ENCODE peak calls at places on chromosomes 1 and 21, in six cellular contexts. J is psoas muscle, H is left ventricle myocardium inferior, V is lower lobe of right lung, O is adipocyte, L is tibial artery. X is an unnamed sample. For H3K4me1, H3K9me3 and H3K36me3, the result is how much of the 10 kb centered on the place peaks cover.

GRCh38 chr1:43639990-43640794 is 9.8 kb upstream of the KDM4A start:
- DNase-seq in J (no peak), V (no peak), H (no peak), L (no peak), O (no peak), X (no peak)

GRCh38 chr1:218481116-218481775 is 136.1 kb downstream of the TGFB2 start:
- DNase-seq in L (no peak), O (no peak), H (no peak), V (no peak), J (no peak), X (no peak)

GRCh38 chr1:31387612-31388011 is 14.7 kb upstream of the FABP3 start:
- DNase-seq in J (no peak), L (no peak), V (no peak), H (no peak), O (no peak), X (no peak)

GRCh38 chr1:229430761-229431269 is 3.1 kb downstream of the ACTA1 start:
- DNase-seq in H (peak), O (peak), L (no peak), V (peak), J (peak), X (peak)

GRCh38 chr21:41636636-41637625 is 129.0 kb upstream of the TMPRSS2 start:
- DNase-seq in V (no peak), L (peak), O (no peak), H (no peak), J (no peak), X (no peak)

GRCh38 chr1:240794061-240794843 is 182.3 kb upstream of the GREM2 start:
- DNase-seq in H (no peak), V (no peak), J (no peak), L (no peak), O (no peak), X (no peak)

GRCh38 chr1:155591770-155592169 is 18.2 kb upstream of the MSTO1 start:
- DNase-seq in J (no peak), L (no peak), V (no peak), H (no peak), O (peak), X (peak)

GRCh38 chr1:87927391-87928073 is 598.9 kb downstream of the LMO4 start:
- DNase-seq in J (no peak), L (no peak), O (no peak), H (no peak), V (no peak), X (no peak)

GRCh38 chr1:185083818-185084217 is 38.5 kb downstream of the RNF2 start:
- DNase-seq in L (no peak), V (no peak), O (no peak), J (no peak), H (no peak), X (no peak)

GRCh38 chr1:93690921-93691789 is 9.5 kb upstream of the BCAR3 start:
- DNase-seq in L (no peak), V (no peak), O (no peak), H (no peak), J (no peak), X (no peak)

GRCh38 chr1:33435096-33435820 is 4.4 kb upstream of the PHC2 start:
- DNase-seq in V (no peak), O (no peak), L (no peak), H (no peak), J (no peak), X (peak)

GRCh38 chr1:109226078-109226445 is 12.3 kb downstream of the SARS1 start:
- DNase-seq in V (no peak), O (no peak), J (no peak), H (no peak), L (no peak), X (no peak)

GRCh38 chr1:155070721-155071556 is 7.4 kb downstream of the EFNA4 start:
- DNase-seq in L (peak), O (peak), H (peak), J (peak), V (peak), X (peak)

GRCh38 chr1:42221952-42222606 is 57.5 kb upstream of the GUCA2A start:
- DNase-seq in V (no peak), J (no peak), L (no peak), H (no peak), O (peak), X (no peak)

GRCh38 chr21:20802631-20803260 is 195.5 kb upstream of the NCAM2 start:
- DNase-seq in J (no peak), V (no peak), H (no peak), L (no peak), O (no peak), X (no peak)

GRCh38 chr1:111624382-111624781 is 4.8 kb downstream of the RAP1A start:
- DNase-seq in J (no peak), H (no peak), L (no peak), O (no peak), V (no peak), X (no peak)

GRCh38 chr1:34879230-34879629 is 19.7 kb upstream of the SMIM12 start:
- DNase-seq in J (no peak), L (no peak), O (no peak), V (no peak), H (no peak), X (no peak)

GRCh38 chr1:246043556-246043955 is 463.5 kb downstream of the SMYD3 start:
- DNase-seq in J (no peak), V (no peak), H (no peak), O (no peak), L (no peak), X (peak)

GRCh38 chr1:196309386-196309785 is 298.9 kb downstream of the KCNT2 start:
- DNase-seq in J (no peak), O (peak), H (no peak), V (no peak), L (no peak), X (peak)

GRCh38 chr1:210335001-210335400 is 6.3 kb downstream of the HHAT start:
- DNase-seq in H (no peak), L (no peak), J (no peak), O (no peak), V (no peak), X (no peak)

GRCh38 chr1:244705268-244706234 is 52.6 kb downstream of the DESI2 start:
- DNase-seq in H (no peak), V (no peak), O (no peak), L (no peak), J (no peak), X (no peak)

GRCh38 chr1:240136402-240136801 is 44.7 kb downstream of the FMN2 start:
- DNase-seq in O (peak), J (no peak), V (no peak), H (no peak), L (no peak), X (no peak)

GRCh38 chr1:66924756-66925557 is at the start of the genes DNAI4 and MIER1:
- DNase-seq in J (peak), H (peak), O (peak), L (peak), V (peak), X (peak)

GRCh38 chr21:37149411-37149810 is 76.4 kb downstream of the TTC3 start:
- DNase-seq in H (no peak), J (no peak), O (peak), L (no peak), V (no peak), X (no peak)

GRCh38 chr1:175887981-175888428 is 144.6 kb upstream of the TNR start:
- DNase-seq in L (peak), J (peak), O (peak), V (peak), H (peak), X (peak)

GRCh38 chr1:36157115-36157903 is 1.3 kb downstream of the MAP7D1 start:
- DNase-seq in H (no peak), J (no peak), L (peak), V (no peak), O (peak), X (no peak)

GRCh38 chr21:32597205-32597604 is 11.9 kb upstream of the TCP10L start:
- DNase-seq in L (no peak), J (no peak), O (peak), H (no peak), V (no peak), X (peak)

GRCh38 chr1:216184281-216184680 is 239.0 kb downstream of the USH2A start:
- DNase-seq in O (no peak), L (no peak), J (no peak), H (no peak), V (no peak), X (peak)
- H3K4me1 ChIP-seq in O (under half), L (under half), J (under half), H (under half), V (under half), X (under half)

DNA sequence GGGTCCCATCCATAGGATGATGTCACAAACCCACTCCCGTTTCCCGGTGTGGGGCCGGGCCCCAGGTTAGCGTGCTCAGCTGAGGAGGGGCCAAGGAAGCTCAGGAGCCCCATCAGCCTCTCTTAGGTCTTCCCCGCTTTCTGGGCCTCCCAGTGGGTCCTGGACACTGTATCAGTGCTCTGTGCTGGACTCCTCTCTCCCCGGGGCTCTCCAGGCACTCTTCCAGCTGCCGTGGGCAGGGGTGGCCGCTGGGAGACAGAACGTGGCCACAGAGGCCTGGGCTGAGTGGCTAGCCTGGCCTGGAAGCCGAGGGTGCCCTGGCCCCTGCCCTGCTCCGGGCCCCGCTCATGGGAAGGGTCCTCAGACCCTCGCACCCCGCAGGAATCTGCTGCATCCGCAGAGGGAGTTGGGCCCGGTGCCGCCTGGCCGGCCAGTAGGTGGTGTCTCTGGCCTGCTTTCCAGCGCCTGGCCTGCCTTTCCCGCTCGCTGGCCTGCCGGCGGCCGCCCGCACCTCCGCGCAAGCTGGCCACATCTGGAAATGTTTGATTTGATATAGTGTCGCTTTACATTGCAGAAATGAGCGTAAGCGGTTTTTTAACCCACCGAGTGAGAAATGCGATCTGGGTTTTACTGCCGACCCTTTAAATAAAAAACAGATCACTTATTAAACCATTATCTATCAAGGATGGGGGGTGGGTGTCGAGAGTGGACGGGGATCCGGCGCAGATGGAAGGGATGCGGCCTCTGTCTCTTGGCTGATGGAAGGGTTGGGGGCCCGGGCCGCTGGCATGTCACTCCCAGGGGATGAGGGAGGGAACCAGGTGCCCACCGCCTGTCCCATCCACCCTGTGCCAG is 74.4 kb upstream of the TTC34 start:
- DNase-seq in H (peak), O (peak), L (peak), J (no peak), V (no peak), X (no peak)
- H3K9me3 ChIP-seq in H (under half), O (under half), L (under half), J (under half), V (under half), X (under half)

GRCh38 chr21:45511007-45511406 is 31.2 kb downstream of the SLC19A1 start:
- DNase-seq in O (no peak), L (peak), V (peak), H (peak), J (peak), X (no peak)
- H3K36me3 ChIP-seq in O (under half), L (under half), V (under half), H (under half), J (under half), X (under half)

GRCh38 chr1:234538930-234539649 is 60.1 kb upstream of the TARBP1 start:
- DNase-seq in V (no peak), H (peak), J (peak), L (peak), O (no peak), X (no peak)

GRCh38 chr1:234535763-234536515 is 57.0 kb upstream of the TARBP1 start:
- DNase-seq in J (peak), O (peak), L (peak), H (peak), V (peak), X (no peak)

GRCh38 chr1:234538062-234538731 is 59.2 kb upstream of the TARBP1 start:
- DNase-seq in H (no peak), L (no peak), O (no peak), J (no peak), V (no peak), X (no peak)

GRCh38 chr1:234536756-234537155 is 57.8 kb upstream of the TARBP1 start:
- DNase-seq in H (no peak), O (no peak), V (no peak), J (peak), L (no peak), X (no peak)

GRCh38 chr1:234537236-234537635 is 58.3 kb upstream of the TARBP1 start:
- DNase-seq in L (no peak), H (no peak), V (no peak), O (no peak), J (peak), X (no peak)
- H3K4me1 ChIP-seq in L (half or more), H (half or more), V (half or more), O (half or more), J (half or more), X (half or more)

X was measured in A673.